ENCODE peak calls at places on chromosomes 11 and 22, in eight cellular contexts. One of them, this sample, is unnamed.

GRCh38 chr11:85815186-85815911 is 4.4 kb upstream of the SYTL2 start:
- DNase-seq in HL-60: no peak
- DNase-seq in fibroblast of the aortic adventitia: peak
- DNase-seq in spleen: no peak
- DNase-seq in AG09309: no peak
- DNase-seq in brain microvascular endothelial cell: no peak
- DNase-seq in H9: no peak
- DNase-seq in AG10803: peak
- DNase-seq in this sample: peak

GRCh38 chr11:75563978-75564552 is 2.0 kb downstream of the SERPINH1 start:
- DNase-seq in AG09309: no peak
- DNase-seq in brain microvascular endothelial cell: peak
- DNase-seq in HL-60: no peak
- DNase-seq in fibroblast of the aortic adventitia: peak
- DNase-seq in AG10803: peak
- DNase-seq in H9: peak
- DNase-seq in spleen: no peak
- DNase-seq in this sample: peak

GRCh38 chr11:69476715-69477025 is 4.8 kb upstream of the LINC01488 start:
- DNase-seq in AG10803: no peak
- DNase-seq in HL-60: no peak
- DNase-seq in H9: no peak
- DNase-seq in spleen: no peak
- DNase-seq in AG09309: no peak
- DNase-seq in fibroblast of the aortic adventitia: no peak
- DNase-seq in brain microvascular endothelial cell: no peak
- DNase-seq in this sample: no peak

GRCh38 chr11:88308576-88308975 is 29.0 kb downstream of the CTSC start:
- DNase-seq in HL-60: no peak
- DNase-seq in fibroblast of the aortic adventitia: no peak
- DNase-seq in H9: peak
- DNase-seq in brain microvascular endothelial cell: no peak
- DNase-seq in spleen: no peak
- DNase-seq in AG10803: no peak
- DNase-seq in AG09309: no peak
- DNase-seq in this sample: no peak

GRCh38 chr11:11588243-11588642 is 33.6 kb downstream of the GALNT18 start:
- DNase-seq in AG09309: no peak
- DNase-seq in AG10803: no peak
- DNase-seq in fibroblast of the aortic adventitia: no peak
- DNase-seq in H9: no peak
- DNase-seq in spleen: no peak
- DNase-seq in brain microvascular endothelial cell: no peak
- DNase-seq in HL-60: no peak
- DNase-seq in this sample: no peak

GRCh38 chr11:72223615-72224586 is 666 bp upstream of the INPPL1 start:
- DNase-seq in H9: peak
- DNase-seq in brain microvascular endothelial cell: no peak
- DNase-seq in HL-60: peak
- DNase-seq in spleen: peak
- DNase-seq in AG09309: no peak
- DNase-seq in fibroblast of the aortic adventitia: peak
- DNase-seq in AG10803: peak
- DNase-seq in this sample: peak

GRCh38 chr11:100929377-100929776 is 200.2 kb downstream of the PGR start:
- DNase-seq in brain microvascular endothelial cell: peak
- DNase-seq in spleen: no peak
- DNase-seq in HL-60: no peak
- DNase-seq in fibroblast of the aortic adventitia: peak
- DNase-seq in AG10803: peak
- DNase-seq in AG09309: no peak
- DNase-seq in H9: no peak
- DNase-seq in this sample: no peak

GRCh38 chr11:75733346-75734107 is 15.9 kb downstream of the MOGAT2 start:
- DNase-seq in brain microvascular endothelial cell: no peak
- DNase-seq in HL-60: no peak
- DNase-seq in fibroblast of the aortic adventitia: peak
- DNase-seq in AG09309: no peak
- DNase-seq in AG10803: peak
- DNase-seq in H9: no peak
- DNase-seq in spleen: no peak
- DNase-seq in this sample: peak

GRCh38 chr11:122032317-122032716 is 83.7 kb downstream of the BLID start:
- DNase-seq in spleen: no peak
- DNase-seq in brain microvascular endothelial cell: no peak
- DNase-seq in fibroblast of the aortic adventitia: peak
- DNase-seq in AG09309: peak
- DNase-seq in H9: no peak
- DNase-seq in HL-60: no peak
- DNase-seq in AG10803: peak
- DNase-seq in this sample: no peak

GRCh38 chr11:78030429-78031325 is 7.6 kb upstream of the KCTD14 start:
- DNase-seq in AG09309: no peak
- DNase-seq in spleen: no peak
- DNase-seq in HL-60: no peak
- DNase-seq in brain microvascular endothelial cell: peak
- DNase-seq in AG10803: peak
- DNase-seq in H9: no peak
- DNase-seq in fibroblast of the aortic adventitia: peak
- DNase-seq in this sample: peak

GRCh38 chr11:128061321-128061871 is 526.0 kb downstream of the ETS1 start:
- DNase-seq in brain microvascular endothelial cell: no peak
- DNase-seq in spleen: no peak
- DNase-seq in fibroblast of the aortic adventitia: peak
- DNase-seq in AG10803: peak
- DNase-seq in AG09309: no peak
- DNase-seq in HL-60: no peak
- DNase-seq in H9: no peak
- DNase-seq in this sample: peak

GRCh38 chr11:108788565-108789199 is 123.8 kb downstream of the DDX10 start:
- DNase-seq in fibroblast of the aortic adventitia: peak
- DNase-seq in H9: peak
- DNase-seq in brain microvascular endothelial cell: peak
- DNase-seq in AG10803: peak
- DNase-seq in spleen: no peak
- DNase-seq in HL-60: no peak
- DNase-seq in AG09309: peak
- DNase-seq in this sample: peak

GRCh38 chr22:22080270-22080669 is 97.7 kb upstream of the TOP3B start:
- DNase-seq in brain microvascular endothelial cell: no peak
- DNase-seq in AG10803: no peak
- DNase-seq in H9: no peak
- DNase-seq in spleen: no peak
- DNase-seq in AG09309: no peak
- DNase-seq in fibroblast of the aortic adventitia: no peak
- DNase-seq in HL-60: no peak
- DNase-seq in this sample: no peak

DNA sequence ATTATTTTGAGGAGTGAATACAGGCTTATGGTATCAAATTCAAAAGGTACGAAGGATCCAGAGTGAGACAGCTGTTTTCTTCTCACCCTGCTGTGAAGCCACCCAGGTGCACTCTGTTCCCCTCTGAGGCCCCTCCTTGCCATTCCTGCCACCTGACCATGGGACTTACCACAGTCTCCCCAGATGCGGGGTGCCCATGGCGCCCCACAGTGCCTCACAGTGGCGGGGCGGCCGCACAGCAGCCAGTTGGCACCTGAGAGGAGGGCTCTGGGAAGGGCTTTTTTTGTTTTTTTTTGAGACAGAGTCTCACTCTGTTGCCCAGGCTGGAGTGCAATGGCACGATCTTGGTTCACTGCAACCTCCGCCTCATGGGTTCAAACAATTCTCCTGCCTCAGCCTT is 151.7 kb downstream of the CEP164 start:
- DNase-seq in fibroblast of the aortic adventitia: no peak
- DNase-seq in brain microvascular endothelial cell: no peak
- DNase-seq in AG10803: no peak
- DNase-seq in spleen: no peak
- DNase-seq in HL-60: no peak
- DNase-seq in H9: peak
- DNase-seq in AG09309: no peak
- DNase-seq in this sample: no peak
- TF ChIP-seq CTCF in fibroblast of the aortic adventitia: no peak
- TF ChIP-seq CTCF in brain microvascular endothelial cell: no peak
- TF ChIP-seq CTCF in AG10803: no peak
- TF ChIP-seq CTCF in spleen: no peak
- TF ChIP-seq CTCF in HL-60: no peak
- TF ChIP-seq CTCF in H9: peak
- TF ChIP-seq CTCF in AG09309: no peak
- TF ChIP-seq CTCF in this sample: no peak

DNA sequence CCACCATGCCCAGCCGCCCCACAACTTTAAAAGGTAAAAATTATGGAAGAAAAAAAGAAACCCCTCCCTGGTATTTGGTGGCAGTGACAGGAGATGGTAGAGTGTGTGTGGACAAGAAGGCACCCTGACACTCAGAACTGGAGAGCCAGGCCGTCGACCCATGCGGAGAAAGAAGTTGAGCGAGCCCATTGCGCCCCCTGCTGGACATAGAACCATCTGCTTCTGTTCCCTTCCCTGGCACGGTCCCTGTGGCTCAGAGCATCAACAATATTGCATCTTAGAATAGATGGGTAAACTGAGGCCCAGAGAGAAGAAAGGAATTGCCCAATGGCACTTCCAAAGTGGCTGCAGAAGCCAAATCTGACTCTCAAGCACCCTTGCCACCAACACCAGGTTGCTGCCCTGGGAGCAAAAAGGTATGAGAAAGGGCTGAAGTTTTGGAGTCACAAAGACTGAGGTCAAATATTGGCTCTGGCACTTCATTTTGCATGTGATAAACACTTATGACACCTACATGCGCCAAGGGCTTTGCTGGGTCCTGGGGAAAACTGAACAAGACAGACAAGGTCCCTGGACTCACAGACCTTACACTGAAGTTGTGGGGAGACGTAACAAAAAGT is 8.6 kb downstream of the MRPL11 start:
- DNase-seq in AG09309: no peak
- DNase-seq in HL-60: peak
- DNase-seq in AG10803: peak
- DNase-seq in brain microvascular endothelial cell: peak
- DNase-seq in H9: peak
- DNase-seq in fibroblast of the aortic adventitia: peak
- DNase-seq in spleen: peak
- DNase-seq in this sample: peak
- TF ChIP-seq CTCF in AG09309: peak
- TF ChIP-seq CTCF in HL-60: peak
- TF ChIP-seq CTCF in AG10803: peak
- TF ChIP-seq CTCF in brain microvascular endothelial cell: peak
- TF ChIP-seq CTCF in H9: peak
- TF ChIP-seq CTCF in fibroblast of the aortic adventitia: peak
- TF ChIP-seq CTCF in spleen: peak
- TF ChIP-seq CTCF in this sample: peak

GRCh38 chr11:18650859-18651557 is 16.9 kb upstream of the SPTY2D1 start:
- DNase-seq in HL-60: peak
- DNase-seq in H9: peak
- DNase-seq in brain microvascular endothelial cell: peak
- DNase-seq in spleen: no peak
- DNase-seq in AG09309: no peak
- DNase-seq in AG10803: peak
- DNase-seq in fibroblast of the aortic adventitia: peak
- DNase-seq in this sample: peak
- TF ChIP-seq CTCF in HL-60: peak
- TF ChIP-seq CTCF in H9: peak
- TF ChIP-seq CTCF in brain microvascular endothelial cell: peak
- TF ChIP-seq CTCF in spleen: peak
- TF ChIP-seq CTCF in AG09309: peak
- TF ChIP-seq CTCF in AG10803: peak
- TF ChIP-seq CTCF in fibroblast of the aortic adventitia: peak
- TF ChIP-seq CTCF in this sample: peak

DNA sequence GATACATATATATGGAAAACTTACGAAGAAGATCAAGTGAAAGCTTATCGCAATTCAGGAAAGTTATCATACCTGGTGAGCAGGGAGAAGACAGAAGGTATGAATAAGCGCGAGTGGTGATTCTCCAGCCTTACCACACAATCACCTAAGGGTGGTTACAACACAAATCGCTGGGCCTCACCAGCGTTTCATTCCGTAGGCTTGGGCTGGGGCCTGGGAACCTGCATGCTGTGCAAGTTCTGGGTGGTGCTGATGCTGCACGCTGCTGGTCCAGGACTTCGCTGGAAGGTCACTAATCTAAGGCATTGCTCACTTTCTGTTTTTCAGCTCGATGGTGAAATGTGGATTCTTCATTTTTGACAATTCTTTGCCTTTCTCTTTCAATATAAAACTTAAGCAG is 76.6 kb upstream of the SLC25A18 start:
- DNase-seq in spleen: no peak
- DNase-seq in H9: no peak
- DNase-seq in AG09309: no peak
- DNase-seq in HL-60: no peak
- DNase-seq in AG10803: no peak
- DNase-seq in brain microvascular endothelial cell: no peak
- DNase-seq in fibroblast of the aortic adventitia: no peak
- DNase-seq in this sample: no peak
- TF ChIP-seq CTCF in spleen: no peak
- TF ChIP-seq CTCF in H9: no peak
- TF ChIP-seq CTCF in AG09309: no peak
- TF ChIP-seq CTCF in HL-60: no peak
- TF ChIP-seq CTCF in AG10803: no peak
- TF ChIP-seq CTCF in brain microvascular endothelial cell: no peak
- TF ChIP-seq CTCF in fibroblast of the aortic adventitia: no peak
- TF ChIP-seq CTCF in this sample: no peak

This sample was measured in astrocyte of the cerebellum.